ENCODE peak calls at places on chromosomes 4 and X, in six cellular contexts. F, L, M, K, R and X are unnamed samples.
A peak's percentile ranks its signal among the peaks of the same experiment; 100 is the strongest.

GRCh38 chrX:53481816-53482485 is 47.8 kb upstream of the HSD17B10 start:
- DNase-seq in L (peak; percentile 88), R (peak; percentile 78), F (peak; percentile 21), M (peak; percentile 63), K (no peak), X (peak; percentile 81)

GRCh38 chrX:129161108-129161507 is 362.2 kb downstream of the SMARCA1 start:
- DNase-seq in R (no peak), M (no peak), K (no peak), F (no peak), L (no peak), X (no peak)

GRCh38 chr4:20922962-20923361 is 222.7 kb downstream of the PACRGL start:
- DNase-seq in K (no peak), L (no peak), M (no peak), R (no peak), F (no peak), X (no peak)

GRCh38 chr4:126798214-126798613 is 834.5 kb upstream of the INTU start:
- DNase-seq in R (no peak), L (no peak), K (no peak), F (no peak), M (no peak), X (no peak)

GRCh38 chrX:96182366-96182765 is 502.3 kb upstream of the DIAPH2 start:
- DNase-seq in R (peak; percentile 60), K (peak; percentile 20), M (peak; percentile 33), F (peak; percentile 1), L (no peak), X (peak; percentile 13)

GRCh38 chr4:95910749-95911148 is 70.9 kb downstream of the PDHA2 start:
- DNase-seq in M (no peak), L (no peak), F (no peak), K (no peak), R (no peak), X (no peak)

GRCh38 chrX:8201896-8202331 is 30.8 kb upstream of the VCX2 start:
- DNase-seq in R (no peak), F (no peak), M (no peak), K (no peak), L (no peak), X (peak; percentile 3)

GRCh38 chr4:19026281-19026680 is 1004.7 kb upstream of the LCORL start:
- DNase-seq in R (no peak), M (no peak), K (no peak), L (no peak), F (no peak), X (no peak)

GRCh38 chr4:73798842-73799241 is 37.6 kb upstream of the CXCL6 start:
- DNase-seq in K (no peak), F (no peak), M (no peak), R (no peak), L (no peak), X (no peak)

GRCh38 chrX:136710324-136710951 is 62.5 kb downstream of the CD40LG start:
- DNase-seq in R (peak; percentile 78), L (no peak), K (no peak), M (no peak), F (no peak), X (no peak)

GRCh38 chr4:113162089-113162488 is 112.6 kb downstream of the ANK2 start:
- DNase-seq in L (no peak), F (no peak), M (no peak), K (no peak), R (peak; percentile 54), X (no peak)

GRCh38 chr4:9891740-9892139 is 110.3 kb downstream of the DRD5 start:
- DNase-seq in M (no peak), K (no peak), R (no peak), F (no peak), L (no peak), X (no peak)

GRCh38 chrX:4764888-4765287 is 1051.4 kb upstream of the PRKX start:
- DNase-seq in K (no peak), F (no peak), L (no peak), M (no peak), R (peak; percentile 3), X (no peak)

GRCh38 chr4:100889898-100890297 is 372.1 kb upstream of the EMCN start:
- DNase-seq in R (no peak), F (no peak), M (no peak), L (no peak), K (no peak), X (no peak)

GRCh38 chr4:119841361-119841760 is 212.8 kb upstream of the PDE5A start:
- DNase-seq in M (no peak), R (no peak), L (no peak), F (no peak), K (no peak), X (no peak)

GRCh38 chr4:123162859-123163258 is 233.7 kb upstream of the SPRY1 start:
- DNase-seq in L (no peak), R (no peak), M (no peak), K (no peak), F (no peak), X (no peak)

GRCh38 chr4:184807797-184808718 is 17.7 kb downstream of the ACSL1 start:
- DNase-seq in L (peak; percentile 31), R (peak; percentile 90), K (no peak), M (no peak), F (peak; percentile 66), X (peak; percentile 72)

GRCh38 chr4:3341760-3342159 is 48.9 kb downstream of the RGS12 start:
- DNase-seq in F (no peak), L (no peak), M (no peak), R (no peak), K (no peak), X (no peak)

GRCh38 chrX:72060196-72060974 is 71.3 kb downstream of the RTL5 start:
- DNase-seq in K (no peak), L (peak; percentile 21), F (no peak), M (no peak), R (peak; percentile 2), X (peak; percentile 58)